ENCODE peak calls at places on chromosome 7, in eight cellular contexts. G is left ventricle myocardium superior; B is H7; C is kidney tubule cell; S is neural progenitor cell; V is activated CD4-positive, alpha-beta T cell treated with anti-CD3 and anti-CD28 coated beads, Interleukin-2, amount 50 U/mL, for 1 hour; W is activated T-cell treated with anti-CD3 and anti-CD28 coated beads, Interleukin-2, amount 50 U/mL, for 72 hours; L is fibroblast of mammary gland. X is an unnamed sample.

GRCh38 chr7:27198871-27199801 is 755 bp downstream of the HOXA13 start:
- DNase-seq in W (no peak), G (no peak), S (peak), L (no peak), C (no peak), B (peak), V (no peak), X (peak)

GRCh38 chr7:36348256-36348655 is 41.4 kb upstream of the ANLN start:
- DNase-seq in L (peak), G (no peak), V (no peak), C (no peak), B (no peak), S (no peak), W (no peak), X (no peak)

GRCh38 chr7:727104-727805 is at the start of gene PRKAR1B:
- DNase-seq in C (peak), B (peak), V (peak), W (peak), G (peak), L (no peak), S (peak), X (peak)

GRCh38 chr7:15889501-15889900 is 203.0 kb upstream of the MEOX2 start:
- DNase-seq in V (no peak), W (no peak), G (no peak), B (no peak), C (peak), S (peak), L (peak), X (peak)

GRCh38 chr7:128270799-128271411 is 29.8 kb downstream of the LEP start:
- DNase-seq in B (peak), G (peak), C (no peak), W (no peak), S (no peak), L (no peak), V (no peak), X (no peak)

GRCh38 chr7:43535031-43535451 is 47.9 kb upstream of the STK17A start:
- DNase-seq in V (no peak), L (peak), W (no peak), C (peak), S (no peak), B (no peak), G (no peak), X (peak)

GRCh38 chr7:98933321-98933720 is 55.0 kb downstream of the TRRAP start:
- DNase-seq in G (no peak), C (no peak), V (no peak), W (no peak), L (no peak), B (no peak), S (no peak), X (no peak)

GRCh38 chr7:128178611-128179010 is 62.5 kb upstream of the LEP start:
- DNase-seq in C (no peak), L (no peak), B (no peak), G (no peak), V (no peak), W (no peak), S (no peak), X (no peak)

GRCh38 chr7:152706465-152706864 is 30.5 kb upstream of the XRCC2 start:
- DNase-seq in L (no peak), G (no peak), V (no peak), C (no peak), W (no peak), S (peak), B (no peak), X (no peak)

GRCh38 chr7:7979556-7979955 is 11.0 kb downstream of the GLCCI1 start:
- DNase-seq in L (no peak), W (no peak), G (no peak), V (no peak), C (no peak), B (no peak), S (no peak), X (no peak)

GRCh38 chr7:98091523-98091922 is 15.1 kb upstream of the LMTK2 start:
- DNase-seq in L (no peak), G (no peak), V (no peak), C (no peak), B (no peak), W (no peak), S (no peak), X (no peak)

GRCh38 chr7:44073664-44074348 is 8.4 kb upstream of the PGAM2 start:
- DNase-seq in G (peak), V (no peak), L (peak), B (peak), C (peak), S (no peak), W (peak), X (peak)

GRCh38 chr7:136064098-136064497 is 86.9 kb upstream of the MTPN start:
- DNase-seq in G (no peak), S (no peak), B (no peak), L (no peak), W (peak), C (no peak), V (no peak), X (no peak)

GRCh38 chr7:99499356-99499712 is 747 bp downstream of the ZNF394 start:
- DNase-seq in G (no peak), V (no peak), L (peak), C (peak), W (peak), S (no peak), B (no peak), X (peak)

GRCh38 chr7:144725070-144725469 is 110.8 kb downstream of the TPK1 start:
- DNase-seq in S (no peak), C (peak), G (no peak), V (no peak), W (no peak), B (no peak), L (no peak), X (no peak)

GRCh38 chr7:21704362-21704761 is 161.5 kb downstream of the DNAH11 start:
- DNase-seq in S (peak), W (no peak), B (no peak), G (no peak), L (no peak), V (no peak), C (no peak), X (no peak)

GRCh38 chr7:137295925-137296324 is 47.6 kb downstream of the PTN start:
- DNase-seq in S (peak), V (no peak), B (no peak), C (no peak), W (no peak), L (no peak), G (no peak), X (no peak)

GRCh38 chr7:92833766-92834605 is 2.4 kb downstream of the CDK6 start:
- DNase-seq in V (peak), W (peak), C (peak), B (peak), L (peak), S (peak), G (peak), X (peak)

GRCh38 chr7:50450691-50451051 is 521 bp upstream of the FIGNL1 start:
- DNase-seq in W (peak), C (no peak), G (peak), S (no peak), V (peak), L (no peak), B (peak), X (peak)

X was measured in ELR.